ENCODE peak calls at places on chromosomes 11 and 22, in six cellular contexts. A, S, N, R, J and P are unnamed samples. For H3K4me1, the result is how much of the 10 kb centered on the place peaks cover.

GRCh38 chr11:60208146-60208895 is 25.4 kb upstream of the MS4A6A start:
- DNase-seq in A (no peak), S (peak), N (no peak), R (no peak), J (no peak), P (no peak)

GRCh38 chr11:57456960-57457642 is 3.2 kb upstream of the RTN4RL2 start:
- DNase-seq in A (peak), S (peak), N (peak), R (peak), J (peak), P (peak)

GRCh38 chr11:14183973-14184372 is 175.0 kb downstream of the RRAS2 start:
- DNase-seq in A (no peak), S (no peak), N (no peak), R (no peak), J (no peak), P (no peak)

GRCh38 chr11:67390947-67391303 is 861 bp upstream of the RAD9A start:
- DNase-seq in A (no peak), S (no peak), N (no peak), R (no peak), J (no peak), P (no peak)

GRCh38 chr11:13224324-13224723 is 53.3 kb upstream of the BMAL1 start:
- DNase-seq in A (no peak), S (no peak), N (no peak), R (no peak), J (no peak), P (no peak)

GRCh38 chr11:66183581-66184048 is 84.8 kb upstream of the RAB1B start:
- DNase-seq in A (no peak), S (no peak), N (peak), R (no peak), J (no peak), P (peak)

GRCh38 chr11:41044747-41045146 is 414.7 kb downstream of the LRRC4C start:
- DNase-seq in A (no peak), S (no peak), N (no peak), R (no peak), J (no peak), P (no peak)

GRCh38 chr11:129894281-129895125 is 875 bp downstream of the NFRKB start:
- DNase-seq in A (no peak), S (no peak), N (peak), R (no peak), J (peak), P (peak)

GRCh38 chr22:50544746-50545253 is 899 bp upstream of the KLHDC7B start:
- DNase-seq in A (no peak), S (no peak), N (no peak), R (no peak), J (no peak), P (no peak)

GRCh38 chr11:102085864-102086551 is 24.2 kb upstream of the YAP1 start:
- DNase-seq in A (peak), S (no peak), N (peak), R (no peak), J (no peak), P (no peak)

GRCh38 chr11:48047616-48048015 is 67.3 kb downstream of the PTPRJ start:
- DNase-seq in A (no peak), S (no peak), N (no peak), R (no peak), J (no peak), P (peak)

GRCh38 chr11:44857490-44857889 is 93.2 kb downstream of the TP53I11 start:
- DNase-seq in A (no peak), S (no peak), N (no peak), R (peak), J (no peak), P (no peak)

GRCh38 chr22:50184004-50184461 is 1.7 kb upstream of the TRABD start:
- DNase-seq in A (no peak), S (peak), N (peak), R (no peak), J (no peak), P (peak)

GRCh38 chr22:44159230-44159629 is 21.5 kb upstream of the PARVG start:
- DNase-seq in A (no peak), S (no peak), N (no peak), R (no peak), J (no peak), P (peak)

GRCh38 chr11:65551572-65552398 is 6.4 kb downstream of the LTBP3 start:
- DNase-seq in A (peak), S (peak), N (peak), R (peak), J (peak), P (peak)

GRCh38 chr11:47330002-47330911 is 22.2 kb downstream of the MYBPC3 start:
- DNase-seq in A (no peak), S (no peak), N (no peak), R (peak), J (no peak), P (peak)

GRCh38 chr11:41377709-41378394 is 81.6 kb downstream of the LRRC4C start:
- DNase-seq in A (no peak), S (no peak), N (no peak), R (no peak), J (no peak), P (no peak)

GRCh38 chr22:47599753-47600152 is 837.3 kb downstream of the TBC1D22A start:
- DNase-seq in A (no peak), S (no peak), N (no peak), R (peak), J (no peak), P (no peak)

GRCh38 chr11:17333799-17334586 is 17.6 kb upstream of the NCR3LG1 start:
- DNase-seq in A (no peak), S (no peak), N (no peak), R (no peak), J (no peak), P (no peak)

GRCh38 chr11:72369786-72370185 is 64.5 kb downstream of the CLPB start:
- DNase-seq in A (no peak), S (no peak), N (no peak), R (peak), J (no peak), P (no peak)

GRCh38 chr11:72136677-72137255 is 1.2 kb downstream of the FOLR3 start:
- DNase-seq in A (no peak), S (no peak), N (no peak), R (no peak), J (no peak), P (no peak)

GRCh38 chr11:66268953-66269906 is 791 bp downstream of the RAB1B start:
- DNase-seq in A (no peak), S (peak), N (peak), R (peak), J (no peak), P (peak)

GRCh38 chr11:67303132-67303988 is at the start of gene SSH3:
- DNase-seq in A (peak), S (peak), N (peak), R (peak), J (no peak), P (peak)

GRCh38 chr22:30188911-30189310 is 57.6 kb downstream of the LIF start:
- DNase-seq in A (no peak), S (no peak), N (no peak), R (no peak), J (no peak), P (no peak)

GRCh38 chr11:93329936-93330445 is 551 bp upstream of the DEUP1 start:
- DNase-seq in A (no peak), S (peak), N (no peak), R (peak), J (no peak), P (peak)

GRCh38 chr11:82004537-82005213 is 729.0 kb downstream of the FAM181B start:
- DNase-seq in A (no peak), S (no peak), N (no peak), R (no peak), J (no peak), P (peak)

GRCh38 chr11:2804189-2804588 is 81.4 kb downstream of the CDKN1C start:
- DNase-seq in A (no peak), S (no peak), N (no peak), R (no peak), J (no peak), P (no peak)

GRCh38 chr11:111426615-111427014 is 47.5 kb upstream of the POU2AF1 start:
- DNase-seq in A (no peak), S (no peak), N (no peak), R (no peak), J (no peak), P (no peak)

GRCh38 chr22:17152340-17152739 is 6.7 kb downstream of the HDHD5 start:
- DNase-seq in A (no peak), S (no peak), N (no peak), R (no peak), J (no peak), P (no peak)

DNA sequence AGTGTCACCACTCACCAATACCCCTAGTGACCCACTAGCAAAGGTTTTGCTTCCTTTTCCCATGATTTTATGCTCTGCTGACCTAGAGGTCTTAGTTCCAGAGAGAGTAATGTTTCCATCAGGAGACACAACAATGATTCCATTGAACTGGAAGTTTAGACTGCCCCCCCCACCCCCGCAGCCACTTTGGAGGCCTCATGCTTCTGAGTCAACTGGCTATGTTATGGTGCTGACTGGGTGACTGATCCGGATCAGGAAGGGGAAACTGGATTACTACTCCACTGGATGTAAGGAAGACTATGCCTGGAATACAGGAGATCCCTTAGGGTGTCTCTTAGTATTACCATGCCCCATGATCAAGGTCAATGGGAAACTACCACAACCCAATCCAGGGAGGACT is 633.6 kb downstream of the OPCML start:
- DNase-seq in A (no peak), S (no peak), N (no peak), R (no peak), J (no peak), P (no peak)
- TF ChIP-seq EZH2phosphoT487 in A (no peak), S (no peak), N (no peak), R (no peak), J (no peak), P (no peak)

DNA sequence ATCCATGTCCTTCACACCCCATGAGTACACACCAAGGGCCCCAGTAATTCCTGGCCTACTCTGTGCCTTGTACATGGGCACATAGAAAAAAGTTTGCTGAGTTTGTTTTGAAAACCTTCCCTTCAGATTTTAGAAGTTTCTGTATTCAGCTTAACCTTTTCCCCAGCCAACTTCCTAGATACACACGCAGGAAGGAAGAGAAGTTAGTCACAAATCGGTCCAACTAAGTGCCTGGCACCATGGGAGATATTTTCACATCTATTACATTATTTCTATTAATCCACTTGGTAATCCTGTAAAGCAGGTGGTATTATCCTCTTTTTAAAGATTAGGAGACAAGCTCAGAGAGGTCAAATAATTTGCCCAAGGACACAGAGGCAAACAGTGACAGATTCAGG is 5.8 kb downstream of the LIMK2 start:
- DNase-seq in A (no peak), S (no peak), N (no peak), R (no peak), J (no peak), P (peak)
- H3K9ac ChIP-seq in A (no peak), S (no peak), N (no peak), R (no peak), J (no peak), P (peak)

GRCh38 chr22:38921801-38922200 is 35.6 kb upstream of the APOBEC3A start:
- DNase-seq in A (no peak), S (no peak), N (no peak), R (no peak), J (no peak), P (no peak)
- H3K4me1 ChIP-seq in A (half or more), S (under half), N (under half), R (under half), J (under half), P (under half)

GRCh38 chr22:41966225-41966606 is 3.0 kb upstream of the SEPTIN3 start:
- DNase-seq in A (no peak), S (no peak), N (no peak), R (no peak), J (no peak), P (no peak)

GRCh38 chr22:41966607-41967240 is 2.5 kb upstream of the SEPTIN3 start:
- DNase-seq in A (peak), S (peak), N (peak), R (peak), J (peak), P (peak)

GRCh38 chr22:41968601-41969000 is 642 bp upstream of the SEPTIN3 start:
- DNase-seq in A (no peak), S (no peak), N (no peak), R (peak), J (no peak), P (no peak)

GRCh38 chr22:41971431-41971830 is 2.2 kb downstream of the SEPTIN3 start:
- DNase-seq in A (no peak), S (no peak), N (no peak), R (no peak), J (no peak), P (no peak)

DNA sequence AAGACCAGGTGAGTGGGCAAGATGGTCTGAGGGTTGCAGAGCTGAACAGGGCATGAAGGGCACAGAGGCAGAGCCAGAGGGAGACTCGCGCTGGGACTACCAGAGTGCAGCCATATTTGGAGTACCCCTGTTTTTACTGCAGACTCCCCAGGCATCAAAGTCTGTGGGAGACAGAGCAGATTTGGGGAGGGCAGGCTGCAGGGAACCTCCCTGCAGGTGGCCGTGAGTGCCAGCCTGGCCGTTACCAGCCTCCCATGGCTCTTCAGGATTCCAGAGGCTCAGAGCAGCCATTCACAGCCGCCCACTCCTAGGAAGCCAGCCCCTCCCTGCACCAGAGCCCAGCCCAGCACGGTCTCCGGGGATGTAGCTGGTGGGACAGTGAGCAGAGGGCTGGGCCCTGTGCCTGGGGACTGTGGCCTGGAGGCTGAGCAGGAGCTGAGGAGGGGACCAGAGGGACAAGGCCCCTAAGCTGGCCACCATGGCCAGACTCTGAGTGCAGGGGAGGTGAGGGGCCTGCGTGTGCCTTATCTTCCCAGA is at the start of gene SEPTIN3:
- DNase-seq in A (no peak), S (peak), N (no peak), R (peak), J (no peak), P (no peak)
- TF ChIP-seq EZH2phosphoT487 in A (no peak), S (no peak), N (no peak), R (no peak), J (no peak), P (no peak)

GRCh38 chr11:63783925-63784592 is 15.5 kb upstream of the ZFTA start:
- DNase-seq in A (no peak), S (peak), N (no peak), R (peak), J (no peak), P (no peak)
- H3K9ac ChIP-seq in A (no peak), S (no peak), N (no peak), R (no peak), J (no peak), P (no peak)

GRCh38 chr11:70267405-70267950 is 3.0 kb upstream of the PPFIA1 start:
- DNase-seq in A (no peak), S (no peak), N (no peak), R (no peak), J (no peak), P (peak)

GRCh38 chr11:70268526-70268925 is 2.0 kb upstream of the PPFIA1 start:
- DNase-seq in A (no peak), S (no peak), N (no peak), R (no peak), J (no peak), P (no peak)

GRCh38 chr11:70265341-70265740 is 5.1 kb upstream of the PPFIA1 start:
- DNase-seq in A (no peak), S (no peak), N (no peak), R (no peak), J (peak), P (no peak)

DNA sequence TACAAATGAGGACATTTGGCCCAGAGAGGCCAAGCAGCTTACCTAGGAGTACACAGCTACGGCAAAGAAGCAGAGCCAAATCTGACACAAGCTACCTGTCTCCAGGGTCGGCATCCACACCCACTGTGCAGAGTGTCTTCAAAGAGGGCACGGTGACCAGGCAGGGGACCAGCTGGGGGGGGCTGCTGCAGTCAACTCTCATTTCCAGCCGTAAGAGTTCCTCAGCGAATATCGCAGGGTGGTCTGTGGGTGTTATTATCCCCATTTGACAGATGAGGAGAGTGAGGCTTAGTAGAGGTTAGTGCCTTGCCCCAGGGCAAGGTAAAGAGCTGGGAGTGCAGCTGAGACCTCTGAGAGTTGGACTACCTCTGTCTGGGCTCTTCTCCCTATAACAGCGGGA is 7.1 kb upstream of the PPFIA1 start:
- DNase-seq in A (no peak), S (no peak), N (no peak), R (no peak), J (no peak), P (no peak)
- H3K4me1 ChIP-seq in A (under half), S (under half), N (under half), R (under half), J (under half), P (under half)

GRCh38 chr22:37982938-37983859 is 1.2 kb downstream of the SOX10 start:
- DNase-seq in A (no peak), S (peak), N (no peak), R (no peak), J (no peak), P (no peak)

GRCh38 chr22:37985751-37986281 is 1.5 kb upstream of the SOX10 start:
- DNase-seq in A (no peak), S (no peak), N (no peak), R (no peak), J (no peak), P (no peak)

GRCh38 chr22:37982151-37982838 is 2.1 kb downstream of the SOX10 start:
- DNase-seq in A (no peak), S (no peak), N (no peak), R (no peak), J (no peak), P (no peak)

GRCh38 chr22:37985050-37985585 is 763 bp upstream of the SOX10 start:
- DNase-seq in A (no peak), S (no peak), N (no peak), R (no peak), J (no peak), P (no peak)

DNA sequence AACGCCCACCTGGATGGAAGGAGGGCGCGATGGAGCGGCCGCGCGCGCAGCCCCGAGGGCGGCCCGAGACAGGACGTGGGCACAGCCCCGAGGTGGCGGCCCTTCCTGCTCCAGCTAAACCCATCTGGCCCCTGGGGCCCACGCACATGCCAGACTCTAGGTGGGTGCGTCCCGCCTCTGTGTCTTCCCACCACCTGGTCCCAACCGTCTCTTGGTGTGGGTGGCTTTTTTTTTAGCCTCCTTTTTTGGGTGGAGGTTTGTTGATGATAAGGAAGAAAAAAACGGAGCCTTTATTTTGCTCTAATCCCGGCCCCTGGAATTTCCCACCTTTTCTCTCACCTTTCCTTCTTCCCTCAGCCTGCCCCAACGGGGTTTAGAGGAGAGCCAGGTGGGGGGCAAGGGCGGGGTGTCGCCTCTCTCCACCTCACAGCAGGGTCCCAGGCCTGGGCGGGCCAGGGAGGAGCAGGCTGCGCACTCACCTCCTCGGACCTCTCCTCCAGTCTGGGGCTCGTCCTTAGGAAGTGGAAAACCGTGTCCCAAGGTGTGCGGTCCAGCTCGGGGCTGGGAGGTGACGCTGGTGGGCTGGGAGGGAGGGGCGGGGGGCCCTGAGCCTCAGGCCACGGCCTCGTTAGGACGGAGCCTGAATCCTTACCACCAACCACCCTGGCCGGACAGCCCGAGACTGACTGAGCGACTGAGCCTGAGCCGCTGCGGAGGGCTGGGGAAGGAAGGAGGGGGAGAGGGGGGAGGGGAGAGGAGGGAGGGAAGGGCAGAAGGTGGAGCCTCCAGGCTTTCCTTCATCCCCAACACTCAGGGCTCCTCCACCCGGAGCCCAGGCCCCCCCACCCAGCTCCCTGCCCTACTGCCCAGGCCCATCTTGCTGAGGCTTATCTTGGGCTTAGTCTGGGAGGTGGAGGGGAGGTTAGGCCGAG is at the start of gene SOX10:
- DNase-seq in A (no peak), S (peak), N (no peak), R (no peak), J (no peak), P (no peak)
- TF ChIP-seq EZH2phosphoT487 in A (no peak), S (no peak), N (no peak), R (no peak), J (no peak), P (no peak)

DNA sequence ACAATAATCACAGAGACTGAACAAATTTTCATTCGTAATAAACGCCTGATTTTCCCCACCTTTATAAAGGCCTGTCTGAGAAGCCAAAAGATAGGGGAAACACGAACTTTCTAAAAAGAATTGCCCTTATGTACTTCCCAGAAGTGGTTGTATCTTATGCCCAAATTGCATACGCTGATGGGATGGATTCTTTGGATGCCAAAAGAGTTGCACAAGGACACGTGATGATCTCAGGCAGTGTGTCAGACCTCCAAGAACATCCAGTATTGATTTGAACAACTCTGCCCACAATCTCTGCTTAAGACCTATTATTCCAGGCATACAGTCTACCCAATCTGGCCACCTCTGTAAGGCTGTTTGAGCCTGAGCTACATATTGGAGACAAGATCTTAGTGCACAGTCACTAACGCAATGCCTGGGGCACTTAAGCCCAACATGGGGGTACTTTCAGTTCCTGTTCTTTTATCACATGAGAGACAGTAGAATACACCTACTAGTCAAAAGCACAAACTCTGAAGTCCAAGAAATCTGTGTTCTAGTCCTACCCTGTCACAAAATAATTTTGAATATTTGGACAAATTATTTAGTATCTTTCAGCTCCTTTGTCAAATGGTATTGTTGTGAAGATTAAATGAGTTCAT is 38.9 kb downstream of the OR10A6 start:
- DNase-seq in A (no peak), S (no peak), N (peak), R (no peak), J (peak), P (peak)
- H3K9ac ChIP-seq in A (no peak), S (no peak), N (no peak), R (no peak), J (no peak), P (peak)